ENCODE peak calls at places on chromosomes 1 and 21, in six cellular contexts. One of them, this sample, is unnamed.

GRCh38 chr1:175870217-175870616 is 126.8 kb upstream of the TNR start:
- DNase-seq in PC-3: no peak
- DNase-seq in GM12878: no peak
- DNase-seq in neural progenitor cell: no peak
- DNase-seq in mammary epithelial cell: no peak
- DNase-seq in DND-41: no peak
- DNase-seq in this sample: no peak

GRCh38 chr21:38266732-38267131 is 9.9 kb downstream of the KCNJ15 start:
- DNase-seq in DND-41: no peak
- DNase-seq in PC-3: peak
- DNase-seq in GM12878: no peak
- DNase-seq in neural progenitor cell: no peak
- DNase-seq in mammary epithelial cell: no peak
- DNase-seq in this sample: no peak

GRCh38 chr1:95396557-95396956 is 162.5 kb downstream of the RWDD3 start:
- DNase-seq in PC-3: no peak
- DNase-seq in GM12878: no peak
- DNase-seq in DND-41: no peak
- DNase-seq in mammary epithelial cell: no peak
- DNase-seq in neural progenitor cell: no peak
- DNase-seq in this sample: no peak

GRCh38 chr1:91851130-91852010 is 34.6 kb downstream of the TGFBR3 start:
- DNase-seq in PC-3: peak
- DNase-seq in GM12878: no peak
- DNase-seq in mammary epithelial cell: no peak
- DNase-seq in DND-41: no peak
- DNase-seq in neural progenitor cell: no peak
- DNase-seq in this sample: no peak

GRCh38 chr1:243461700-243462099 is 205.9 kb downstream of the SDCCAG8 start:
- DNase-seq in PC-3: no peak
- DNase-seq in mammary epithelial cell: no peak
- DNase-seq in DND-41: no peak
- DNase-seq in GM12878: no peak
- DNase-seq in neural progenitor cell: no peak
- DNase-seq in this sample: no peak

GRCh38 chr1:153678519-153679336 is at the start of gene NPR1:
- DNase-seq in mammary epithelial cell: peak
- DNase-seq in GM12878: no peak
- DNase-seq in neural progenitor cell: peak
- DNase-seq in PC-3: no peak
- DNase-seq in DND-41: no peak
- DNase-seq in this sample: no peak

GRCh38 chr1:65264197-65264929 is 45.0 kb upstream of the DNAJC6 start:
- DNase-seq in mammary epithelial cell: peak
- DNase-seq in PC-3: no peak
- DNase-seq in neural progenitor cell: peak
- DNase-seq in GM12878: no peak
- DNase-seq in DND-41: no peak
- DNase-seq in this sample: no peak

GRCh38 chr1:201006450-201006849 is 17.1 kb downstream of the KIF21B start:
- DNase-seq in mammary epithelial cell: no peak
- DNase-seq in GM12878: no peak
- DNase-seq in DND-41: no peak
- DNase-seq in PC-3: no peak
- DNase-seq in neural progenitor cell: no peak
- DNase-seq in this sample: no peak

GRCh38 chr1:35564037-35564883 is 6.7 kb downstream of the NCDN start:
- DNase-seq in GM12878: no peak
- DNase-seq in DND-41: peak
- DNase-seq in PC-3: peak
- DNase-seq in mammary epithelial cell: peak
- DNase-seq in neural progenitor cell: peak
- DNase-seq in this sample: peak

GRCh38 chr1:27416387-27417111 is 24.1 kb downstream of the GPR3 start:
- DNase-seq in PC-3: peak
- DNase-seq in mammary epithelial cell: peak
- DNase-seq in neural progenitor cell: peak
- DNase-seq in GM12878: peak
- DNase-seq in DND-41: peak
- DNase-seq in this sample: no peak

GRCh38 chr1:235401251-235401650 is 34.0 kb downstream of the TBCE start:
- DNase-seq in mammary epithelial cell: no peak
- DNase-seq in GM12878: no peak
- DNase-seq in PC-3: no peak
- DNase-seq in DND-41: no peak
- DNase-seq in neural progenitor cell: no peak
- DNase-seq in this sample: no peak

GRCh38 chr21:43769325-43769958 is 6.7 kb downstream of the CSTB start:
- DNase-seq in mammary epithelial cell: no peak
- DNase-seq in neural progenitor cell: no peak
- DNase-seq in GM12878: no peak
- DNase-seq in DND-41: no peak
- DNase-seq in PC-3: no peak
- DNase-seq in this sample: no peak

GRCh38 chr1:218209351-218209861 is 75.7 kb upstream of the RRP15 start:
- DNase-seq in neural progenitor cell: no peak
- DNase-seq in GM12878: no peak
- DNase-seq in mammary epithelial cell: peak
- DNase-seq in PC-3: peak
- DNase-seq in DND-41: no peak
- DNase-seq in this sample: no peak

GRCh38 chr1:50095716-50096115 is 13.0 kb upstream of the ELAVL4 start:
- DNase-seq in DND-41: no peak
- DNase-seq in PC-3: no peak
- DNase-seq in GM12878: no peak
- DNase-seq in mammary epithelial cell: no peak
- DNase-seq in neural progenitor cell: no peak
- DNase-seq in this sample: no peak

GRCh38 chr1:210624722-210625121 is 296.0 kb downstream of the HHAT start:
- DNase-seq in PC-3: no peak
- DNase-seq in mammary epithelial cell: no peak
- DNase-seq in DND-41: no peak
- DNase-seq in GM12878: no peak
- DNase-seq in neural progenitor cell: no peak
- DNase-seq in this sample: no peak

GRCh38 chr1:16980473-16981268 is at the start of gene MFAP2:
- DNase-seq in neural progenitor cell: peak
- DNase-seq in GM12878: no peak
- DNase-seq in PC-3: no peak
- DNase-seq in mammary epithelial cell: peak
- DNase-seq in DND-41: no peak
- DNase-seq in this sample: no peak
- H3K9ac ChIP-seq in neural progenitor cell: peak
- H3K9ac ChIP-seq in GM12878: no peak
- H3K9ac ChIP-seq in PC-3: peak
- H3K9ac ChIP-seq in mammary epithelial cell: peak
- H3K9ac ChIP-seq in DND-41: no peak
- H3K9ac ChIP-seq in this sample: peak

GRCh38 chr1:114558548-114558947 is 22.9 kb downstream of the BCAS2 start:
- DNase-seq in PC-3: peak
- DNase-seq in GM12878: no peak
- DNase-seq in DND-41: no peak
- DNase-seq in mammary epithelial cell: peak
- DNase-seq in neural progenitor cell: peak
- DNase-seq in this sample: no peak

GRCh38 chr1:114551400-114551799 is 30.0 kb downstream of the BCAS2 start:
- DNase-seq in DND-41: no peak
- DNase-seq in neural progenitor cell: peak
- DNase-seq in PC-3: no peak
- DNase-seq in GM12878: no peak
- DNase-seq in mammary epithelial cell: no peak
- DNase-seq in this sample: no peak

GRCh38 chr1:114552106-114552639 is 29.2 kb downstream of the BCAS2 start:
- DNase-seq in DND-41: no peak
- DNase-seq in neural progenitor cell: no peak
- DNase-seq in GM12878: no peak
- DNase-seq in mammary epithelial cell: no peak
- DNase-seq in PC-3: no peak
- DNase-seq in this sample: no peak

GRCh38 chr1:114550336-114550735 is 31.1 kb downstream of the BCAS2 start:
- DNase-seq in GM12878: no peak
- DNase-seq in PC-3: no peak
- DNase-seq in neural progenitor cell: no peak
- DNase-seq in DND-41: no peak
- DNase-seq in mammary epithelial cell: no peak
- DNase-seq in this sample: no peak

GRCh38 chr1:114554577-114554976 is 26.8 kb downstream of the BCAS2 start:
- DNase-seq in mammary epithelial cell: peak
- DNase-seq in DND-41: no peak
- DNase-seq in PC-3: no peak
- DNase-seq in GM12878: no peak
- DNase-seq in neural progenitor cell: no peak
- DNase-seq in this sample: no peak
- TF ChIP-seq EZH2 in mammary epithelial cell: no peak
- TF ChIP-seq EZH2 in DND-41: no peak
- TF ChIP-seq EZH2 in PC-3: no peak
- TF ChIP-seq EZH2 in GM12878: no peak
- TF ChIP-seq EZH2 in neural progenitor cell: no peak
- TF ChIP-seq EZH2 in this sample: no peak

DNA sequence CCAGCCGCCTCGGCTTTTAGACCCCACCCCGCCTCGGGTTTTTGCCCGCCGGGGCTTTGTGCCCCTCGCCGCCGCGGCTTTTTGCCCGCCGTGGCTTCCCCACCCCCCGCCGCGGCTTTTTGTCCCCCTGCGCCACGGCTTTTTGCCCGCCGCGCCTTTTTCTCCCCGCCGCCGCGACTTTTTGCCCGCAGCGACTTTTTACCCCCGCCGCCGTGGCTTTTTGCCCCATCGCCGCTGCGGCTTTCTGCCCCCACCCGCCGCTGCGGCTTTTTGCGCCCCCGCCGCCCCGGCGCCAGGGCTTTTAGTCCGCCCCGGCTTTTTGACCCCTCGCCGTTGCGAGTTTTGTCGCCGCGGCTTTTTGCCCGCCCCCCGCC is 474.4 kb downstream of the FAM72C start:
- DNase-seq in GM12878: no peak
- DNase-seq in neural progenitor cell: peak
- DNase-seq in PC-3: no peak
- DNase-seq in DND-41: no peak
- DNase-seq in mammary epithelial cell: no peak
- DNase-seq in this sample: no peak
- H3K4me3 ChIP-seq in GM12878: no peak
- H3K4me3 ChIP-seq in neural progenitor cell: no peak
- H3K4me3 ChIP-seq in PC-3: peak
- H3K4me3 ChIP-seq in DND-41: no peak
- H3K4me3 ChIP-seq in mammary epithelial cell: no peak
- H3K4me3 ChIP-seq in this sample: peak

DNA sequence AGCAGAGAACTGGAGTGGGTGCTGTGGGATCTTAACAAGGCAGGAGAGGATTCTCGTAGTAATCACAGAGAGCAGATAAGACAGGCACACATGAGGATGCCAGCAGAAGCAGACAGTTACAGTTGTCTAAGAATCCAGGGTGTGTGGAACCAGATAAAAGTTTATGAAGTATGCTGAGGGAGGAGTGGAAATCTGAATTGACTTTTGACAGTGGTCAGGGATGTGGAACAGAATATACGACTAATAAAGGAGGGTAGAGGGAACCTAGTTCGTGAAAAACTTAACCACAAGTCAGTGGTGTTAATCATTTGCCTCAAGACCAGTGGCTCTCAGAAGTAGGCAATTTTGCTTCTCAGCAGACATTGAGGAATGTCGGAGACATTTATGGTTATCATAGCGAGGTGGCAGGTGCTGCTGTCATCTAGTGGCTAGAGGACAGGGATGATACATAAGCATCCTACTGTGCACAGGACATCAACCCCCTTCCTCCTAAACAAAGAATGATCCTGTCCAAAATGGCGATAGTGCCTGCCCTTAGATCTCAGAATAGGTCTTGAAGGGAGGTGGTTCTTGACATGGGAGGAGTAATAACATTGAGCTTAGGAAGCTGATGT is 3.0 kb downstream of the LRRC8D start:
- DNase-seq in neural progenitor cell: no peak
- DNase-seq in PC-3: no peak
- DNase-seq in DND-41: no peak
- DNase-seq in mammary epithelial cell: no peak
- DNase-seq in GM12878: no peak
- DNase-seq in this sample: peak
- H3K9ac ChIP-seq in neural progenitor cell: no peak
- H3K9ac ChIP-seq in PC-3: no peak
- H3K9ac ChIP-seq in DND-41: peak
- H3K9ac ChIP-seq in mammary epithelial cell: no peak
- H3K9ac ChIP-seq in GM12878: no peak
- H3K9ac ChIP-seq in this sample: peak

DNA sequence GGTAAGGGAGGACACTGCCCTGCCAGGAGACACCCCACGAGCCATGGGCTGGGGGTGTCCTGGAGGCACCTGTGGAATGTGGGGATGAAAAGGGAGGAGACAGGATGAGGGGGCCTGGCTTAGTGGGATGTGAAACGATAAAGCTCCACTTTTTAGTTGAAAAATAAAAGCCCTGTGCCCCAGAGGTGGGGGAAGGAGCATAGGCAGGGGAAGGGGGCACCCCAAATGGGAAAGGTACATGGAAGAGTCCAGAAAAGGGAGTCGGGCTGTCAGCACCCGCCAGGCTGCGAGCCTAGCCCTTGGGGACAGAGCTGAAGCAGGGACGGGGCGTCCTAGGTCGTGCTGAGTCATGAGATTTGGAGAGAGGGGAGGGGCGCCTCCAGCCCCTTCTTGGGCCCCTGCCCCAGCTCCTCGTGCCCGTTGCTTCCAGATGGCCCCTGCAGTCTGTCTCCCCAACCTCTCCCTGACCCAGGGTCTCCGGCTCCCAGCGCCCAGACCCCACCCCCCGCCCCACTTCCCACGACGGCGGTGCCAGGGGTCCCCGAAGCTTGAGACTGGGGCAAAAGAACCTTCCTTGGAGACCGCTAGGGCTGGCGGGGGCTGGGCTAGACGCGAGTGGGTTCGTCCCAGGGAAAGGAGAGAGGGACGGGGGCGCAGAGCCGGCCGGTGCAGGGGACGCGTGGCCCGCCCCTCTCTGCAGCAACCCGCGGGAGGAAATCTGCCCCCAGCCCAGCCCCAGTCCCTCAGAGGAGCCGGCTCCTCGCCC is 795 bp downstream of the SYT2 start:
- DNase-seq in mammary epithelial cell: no peak
- DNase-seq in PC-3: no peak
- DNase-seq in DND-41: no peak
- DNase-seq in neural progenitor cell: peak
- DNase-seq in GM12878: no peak
- DNase-seq in this sample: no peak
- TF ChIP-seq EZH2 in mammary epithelial cell: no peak
- TF ChIP-seq EZH2 in PC-3: no peak
- TF ChIP-seq EZH2 in DND-41: no peak
- TF ChIP-seq EZH2 in neural progenitor cell: no peak
- TF ChIP-seq EZH2 in GM12878: no peak
- TF ChIP-seq EZH2 in this sample: no peak

This sample was measured in SK-N-MC.